ENCODE peak calls at places on chromosomes 7 and 10, in nine cellular contexts. One of them, this sample, is unnamed.

GRCh38 chr10:124906551-124907001 is 35.3 kb upstream of the ZRANB1 start:
- ATAC-seq in CD4-positive, alpha-beta T cell: no peak
- ATAC-seq in sciatic nerve: no peak
- ATAC-seq in aorta: no peak
- ATAC-seq in upper lobe of left lung: peak; percentile 66
- ATAC-seq in right cardiac atrium: no peak
- ATAC-seq in activated naive CD8-positive, alpha-beta T cell treated with anti-CD3 and anti-CD28 coated beads, Interleukin-2, amount 10 ng/mL, durations not matched to agents 7 days and 5 days: no peak
- ATAC-seq in pancreas: no peak
- ATAC-seq in lower lobe of right lung: no peak
- ATAC-seq in this sample: no peak

GRCh38 chr10:1643161-1643910 is 94.0 kb downstream of the ADARB2 start:
- ATAC-seq in CD4-positive, alpha-beta T cell: no peak
- ATAC-seq in sciatic nerve: no peak
- ATAC-seq in aorta: no peak
- ATAC-seq in upper lobe of left lung: no peak
- ATAC-seq in right cardiac atrium: no peak
- ATAC-seq in activated naive CD8-positive, alpha-beta T cell treated with anti-CD3 and anti-CD28 coated beads, Interleukin-2, amount 10 ng/mL, durations not matched to agents 7 days and 5 days: no peak
- ATAC-seq in pancreas: no peak
- ATAC-seq in lower lobe of right lung: no peak
- ATAC-seq in this sample: no peak

GRCh38 chr7:71137479-71137878 is 5.5 kb downstream of the GALNT17 start:
- ATAC-seq in CD4-positive, alpha-beta T cell: no peak
- ATAC-seq in sciatic nerve: no peak
- ATAC-seq in aorta: no peak
- ATAC-seq in upper lobe of left lung: no peak
- ATAC-seq in right cardiac atrium: no peak
- ATAC-seq in activated naive CD8-positive, alpha-beta T cell treated with anti-CD3 and anti-CD28 coated beads, Interleukin-2, amount 10 ng/mL, durations not matched to agents 7 days and 5 days: no peak
- ATAC-seq in pancreas: no peak
- ATAC-seq in lower lobe of right lung: no peak
- ATAC-seq in this sample: no peak

GRCh38 chr10:26622891-26623290 is 74.6 kb upstream of the PDSS1 start:
- ATAC-seq in CD4-positive, alpha-beta T cell: no peak
- ATAC-seq in sciatic nerve: no peak
- ATAC-seq in aorta: no peak
- ATAC-seq in upper lobe of left lung: no peak
- ATAC-seq in right cardiac atrium: no peak
- ATAC-seq in activated naive CD8-positive, alpha-beta T cell treated with anti-CD3 and anti-CD28 coated beads, Interleukin-2, amount 10 ng/mL, durations not matched to agents 7 days and 5 days: no peak
- ATAC-seq in pancreas: no peak
- ATAC-seq in lower lobe of right lung: no peak
- ATAC-seq in this sample: no peak

GRCh38 chr10:70626056-70626455 is 23.5 kb upstream of the PRF1 start:
- ATAC-seq in CD4-positive, alpha-beta T cell: no peak
- ATAC-seq in sciatic nerve: no peak
- ATAC-seq in aorta: no peak
- ATAC-seq in upper lobe of left lung: no peak
- ATAC-seq in right cardiac atrium: no peak
- ATAC-seq in activated naive CD8-positive, alpha-beta T cell treated with anti-CD3 and anti-CD28 coated beads, Interleukin-2, amount 10 ng/mL, durations not matched to agents 7 days and 5 days: no peak
- ATAC-seq in pancreas: no peak
- ATAC-seq in lower lobe of right lung: no peak
- ATAC-seq in this sample: no peak

GRCh38 chr7:150909192-150909591 is 56.9 kb downstream of the AOC1 start:
- ATAC-seq in CD4-positive, alpha-beta T cell: peak; percentile 96
- ATAC-seq in sciatic nerve: no peak
- ATAC-seq in aorta: no peak
- ATAC-seq in upper lobe of left lung: no peak
- ATAC-seq in right cardiac atrium: no peak
- ATAC-seq in activated naive CD8-positive, alpha-beta T cell treated with anti-CD3 and anti-CD28 coated beads, Interleukin-2, amount 10 ng/mL, durations not matched to agents 7 days and 5 days: peak; percentile 93
- ATAC-seq in pancreas: no peak
- ATAC-seq in lower lobe of right lung: no peak
- ATAC-seq in this sample: no peak

GRCh38 chr7:28292826-28293528 is 112.4 kb upstream of the JAZF1 start:
- ATAC-seq in CD4-positive, alpha-beta T cell: no peak
- ATAC-seq in sciatic nerve: no peak
- ATAC-seq in aorta: no peak
- ATAC-seq in upper lobe of left lung: no peak
- ATAC-seq in right cardiac atrium: no peak
- ATAC-seq in activated naive CD8-positive, alpha-beta T cell treated with anti-CD3 and anti-CD28 coated beads, Interleukin-2, amount 10 ng/mL, durations not matched to agents 7 days and 5 days: no peak
- ATAC-seq in pancreas: no peak
- ATAC-seq in lower lobe of right lung: no peak
- ATAC-seq in this sample: no peak

GRCh38 chr7:35359423-35359822 is 105.5 kb upstream of the TBX20 start:
- ATAC-seq in CD4-positive, alpha-beta T cell: no peak
- ATAC-seq in sciatic nerve: no peak
- ATAC-seq in aorta: no peak
- ATAC-seq in upper lobe of left lung: no peak
- ATAC-seq in right cardiac atrium: no peak
- ATAC-seq in activated naive CD8-positive, alpha-beta T cell treated with anti-CD3 and anti-CD28 coated beads, Interleukin-2, amount 10 ng/mL, durations not matched to agents 7 days and 5 days: no peak
- ATAC-seq in pancreas: no peak
- ATAC-seq in lower lobe of right lung: peak; percentile 82
- ATAC-seq in this sample: no peak

GRCh38 chr7:55400191-55400590 is 35.1 kb downstream of the LANCL2 start:
- ATAC-seq in CD4-positive, alpha-beta T cell: no peak
- ATAC-seq in sciatic nerve: no peak
- ATAC-seq in aorta: no peak
- ATAC-seq in upper lobe of left lung: no peak
- ATAC-seq in right cardiac atrium: no peak
- ATAC-seq in activated naive CD8-positive, alpha-beta T cell treated with anti-CD3 and anti-CD28 coated beads, Interleukin-2, amount 10 ng/mL, durations not matched to agents 7 days and 5 days: no peak
- ATAC-seq in pancreas: no peak
- ATAC-seq in lower lobe of right lung: no peak
- ATAC-seq in this sample: no peak

GRCh38 chr7:44084695-44085094 is 2.4 kb upstream of the POLM start:
- ATAC-seq in CD4-positive, alpha-beta T cell: no peak
- ATAC-seq in sciatic nerve: no peak
- ATAC-seq in aorta: no peak
- ATAC-seq in upper lobe of left lung: no peak
- ATAC-seq in right cardiac atrium: no peak
- ATAC-seq in activated naive CD8-positive, alpha-beta T cell treated with anti-CD3 and anti-CD28 coated beads, Interleukin-2, amount 10 ng/mL, durations not matched to agents 7 days and 5 days: no peak
- ATAC-seq in pancreas: no peak
- ATAC-seq in lower lobe of right lung: no peak
- ATAC-seq in this sample: no peak

GRCh38 chr7:138773176-138773575 is 24.6 kb upstream of the TMEM213 start:
- ATAC-seq in CD4-positive, alpha-beta T cell: no peak
- ATAC-seq in sciatic nerve: no peak
- ATAC-seq in aorta: no peak
- ATAC-seq in upper lobe of left lung: no peak
- ATAC-seq in right cardiac atrium: no peak
- ATAC-seq in activated naive CD8-positive, alpha-beta T cell treated with anti-CD3 and anti-CD28 coated beads, Interleukin-2, amount 10 ng/mL, durations not matched to agents 7 days and 5 days: no peak
- ATAC-seq in pancreas: no peak
- ATAC-seq in lower lobe of right lung: no peak
- ATAC-seq in this sample: no peak

GRCh38 chr10:96124230-96125141 is 5.6 kb upstream of the ZNF518A start:
- ATAC-seq in CD4-positive, alpha-beta T cell: no peak
- ATAC-seq in sciatic nerve: no peak
- ATAC-seq in aorta: no peak
- ATAC-seq in upper lobe of left lung: peak; percentile 59
- ATAC-seq in right cardiac atrium: no peak
- ATAC-seq in activated naive CD8-positive, alpha-beta T cell treated with anti-CD3 and anti-CD28 coated beads, Interleukin-2, amount 10 ng/mL, durations not matched to agents 7 days and 5 days: no peak
- ATAC-seq in pancreas: peak; percentile 96
- ATAC-seq in lower lobe of right lung: peak; percentile 83
- ATAC-seq in this sample: peak; percentile 65

GRCh38 chr10:61890881-61891409 is 10.6 kb upstream of the ARID5B start:
- ATAC-seq in CD4-positive, alpha-beta T cell: no peak
- ATAC-seq in sciatic nerve: no peak
- ATAC-seq in aorta: no peak
- ATAC-seq in upper lobe of left lung: no peak
- ATAC-seq in right cardiac atrium: no peak
- ATAC-seq in activated naive CD8-positive, alpha-beta T cell treated with anti-CD3 and anti-CD28 coated beads, Interleukin-2, amount 10 ng/mL, durations not matched to agents 7 days and 5 days: no peak
- ATAC-seq in pancreas: no peak
- ATAC-seq in lower lobe of right lung: no peak
- ATAC-seq in this sample: no peak

GRCh38 chr7:7979556-7979955 is 11.0 kb downstream of the GLCCI1 start:
- ATAC-seq in CD4-positive, alpha-beta T cell: no peak
- ATAC-seq in sciatic nerve: no peak
- ATAC-seq in aorta: no peak
- ATAC-seq in upper lobe of left lung: no peak
- ATAC-seq in right cardiac atrium: no peak
- ATAC-seq in activated naive CD8-positive, alpha-beta T cell treated with anti-CD3 and anti-CD28 coated beads, Interleukin-2, amount 10 ng/mL, durations not matched to agents 7 days and 5 days: no peak
- ATAC-seq in pancreas: no peak
- ATAC-seq in lower lobe of right lung: no peak
- ATAC-seq in this sample: no peak

GRCh38 chr7:117364204-117364755 is 41.4 kb upstream of the WNT2 start:
- ATAC-seq in CD4-positive, alpha-beta T cell: no peak
- ATAC-seq in sciatic nerve: no peak
- ATAC-seq in aorta: no peak
- ATAC-seq in upper lobe of left lung: no peak
- ATAC-seq in right cardiac atrium: no peak
- ATAC-seq in activated naive CD8-positive, alpha-beta T cell treated with anti-CD3 and anti-CD28 coated beads, Interleukin-2, amount 10 ng/mL, durations not matched to agents 7 days and 5 days: no peak
- ATAC-seq in pancreas: no peak
- ATAC-seq in lower lobe of right lung: no peak
- ATAC-seq in this sample: no peak

GRCh38 chr10:32039745-32040144 is 16.5 kb downstream of the KIF5B start:
- ATAC-seq in CD4-positive, alpha-beta T cell: no peak
- ATAC-seq in sciatic nerve: no peak
- ATAC-seq in aorta: no peak
- ATAC-seq in upper lobe of left lung: no peak
- ATAC-seq in right cardiac atrium: peak; percentile 66
- ATAC-seq in activated naive CD8-positive, alpha-beta T cell treated with anti-CD3 and anti-CD28 coated beads, Interleukin-2, amount 10 ng/mL, durations not matched to agents 7 days and 5 days: no peak
- ATAC-seq in pancreas: no peak
- ATAC-seq in lower lobe of right lung: no peak
- ATAC-seq in this sample: no peak

GRCh38 chr7:68321776-68322496 is 1276.3 kb upstream of the AUTS2 start:
- ATAC-seq in CD4-positive, alpha-beta T cell: no peak
- ATAC-seq in sciatic nerve: peak; percentile 86
- ATAC-seq in aorta: peak; percentile 79
- ATAC-seq in upper lobe of left lung: peak; percentile 49
- ATAC-seq in right cardiac atrium: peak; percentile 36
- ATAC-seq in activated naive CD8-positive, alpha-beta T cell treated with anti-CD3 and anti-CD28 coated beads, Interleukin-2, amount 10 ng/mL, durations not matched to agents 7 days and 5 days: no peak
- ATAC-seq in pancreas: no peak
- ATAC-seq in lower lobe of right lung: no peak
- ATAC-seq in this sample: no peak

This sample was measured in esophagus mucosa.